ENCODE peak calls at places on chromosomes 3 and 15, in six cellular contexts. N, B, S, T, F and O are unnamed samples.

GRCh38 chr15:100980410-100981046 is 61.4 kb downstream of the LRRK1 start:
- DNase-seq in N (no peak), B (no peak), S (no peak), T (no peak), F (no peak), O (no peak)

GRCh38 chr3:127777332-127777731 is 45.0 kb downstream of the MGLL start:
- DNase-seq in N (no peak), B (no peak), S (no peak), T (no peak), F (no peak), O (no peak)

GRCh38 chr3:137105277-137105977 is 147.6 kb downstream of the IL20RB start:
- DNase-seq in N (no peak), B (peak; percentile 76), S (no peak), T (peak; percentile 39), F (peak; percentile 62), O (peak; percentile 78)

GRCh38 chr3:129014793-129015345 is 13.8 kb downstream of the EFCC1 start:
- DNase-seq in N (no peak), B (no peak), S (no peak), T (no peak), F (no peak), O (no peak)

GRCh38 chr3:141393151-141394076 is 25.1 kb downstream of the ZBTB38 start:
- DNase-seq in N (peak; percentile 17), B (no peak), S (no peak), T (no peak), F (no peak), O (peak; percentile 72)

GRCh38 chr3:134060561-134061385 is 31.0 kb upstream of the SLCO2A1 start:
- DNase-seq in N (no peak), B (no peak), S (no peak), T (no peak), F (no peak), O (no peak)

GRCh38 chr15:38474155-38474757 is 20.3 kb downstream of the FAM98B start:
- DNase-seq in N (peak; percentile 40), B (peak; percentile 79), S (no peak), T (peak; percentile 29), F (peak; percentile 82), O (peak; percentile 61)

GRCh38 chr3:23479026-23479425 is 275.9 kb downstream of the UBE2E2 start:
- DNase-seq in N (no peak), B (no peak), S (no peak), T (no peak), F (no peak), O (no peak)

GRCh38 chr3:141335531-141336042 is 32.7 kb upstream of the ZBTB38 start:
- DNase-seq in N (no peak), B (peak; percentile 36), S (no peak), T (peak; percentile 57), F (peak; percentile 67), O (peak; percentile 31)

GRCh38 chr3:149534671-149535394 is 60.3 kb downstream of the TM4SF4 start:
- DNase-seq in N (no peak), B (peak; percentile 57), S (no peak), T (no peak), F (peak; percentile 67), O (peak; percentile 79)

GRCh38 chr3:71063768-71064287 is 519.7 kb downstream of the FOXP1 start:
- DNase-seq in N (peak; percentile 59), B (peak; percentile 55), S (no peak), T (no peak), F (peak; percentile 45), O (no peak)

GRCh38 chr15:60993008-60993407 is 236.1 kb downstream of the RORA start:
- DNase-seq in N (no peak), B (peak; percentile 67), S (no peak), T (peak; percentile 59), F (peak; percentile 82), O (peak; percentile 51)

GRCh38 chr15:99485992-99486370 is 79.8 kb upstream of the MEF2A start:
- DNase-seq in N (no peak), B (no peak), S (no peak), T (no peak), F (no peak), O (no peak)

GRCh38 chr15:85498471-85498870 is 118.1 kb downstream of the AKAP13 start:
- DNase-seq in N (no peak), B (no peak), S (no peak), T (no peak), F (no peak), O (no peak)

GRCh38 chr3:100954990-100955389 is 38.2 kb downstream of the ABI3BP start:
- DNase-seq in N (peak; percentile 20), B (peak; percentile 98), S (peak; percentile 84), T (peak; percentile 95), F (peak; percentile 97), O (peak; percentile 87)

GRCh38 chr3:131328739-131329138 is 52.8 kb upstream of the NUDT16 start:
- DNase-seq in N (no peak), B (no peak), S (no peak), T (no peak), F (no peak), O (no peak)

GRCh38 chr15:42239528-42240245 is 31.6 kb upstream of the VPS39 start:
- DNase-seq in N (no peak), B (peak; percentile 33), S (no peak), T (no peak), F (peak; percentile 46), O (no peak)

GRCh38 chr15:55991841-55992768 is 1.3 kb downstream of the NEDD4 start:
- DNase-seq in N (no peak), B (peak; percentile 31), S (no peak), T (no peak), F (no peak), O (no peak)

GRCh38 chr3:134697830-134698699 is 47.2 kb upstream of the KY start:
- DNase-seq in N (no peak), B (no peak), S (no peak), T (no peak), F (no peak), O (no peak)

GRCh38 chr3:46923559-46924350 is 46.2 kb downstream of the PTH1R start:
- DNase-seq in N (peak; percentile 49), B (peak; percentile 45), S (peak; percentile 16), T (no peak), F (peak; percentile 12), O (peak; percentile 32)

DNA sequence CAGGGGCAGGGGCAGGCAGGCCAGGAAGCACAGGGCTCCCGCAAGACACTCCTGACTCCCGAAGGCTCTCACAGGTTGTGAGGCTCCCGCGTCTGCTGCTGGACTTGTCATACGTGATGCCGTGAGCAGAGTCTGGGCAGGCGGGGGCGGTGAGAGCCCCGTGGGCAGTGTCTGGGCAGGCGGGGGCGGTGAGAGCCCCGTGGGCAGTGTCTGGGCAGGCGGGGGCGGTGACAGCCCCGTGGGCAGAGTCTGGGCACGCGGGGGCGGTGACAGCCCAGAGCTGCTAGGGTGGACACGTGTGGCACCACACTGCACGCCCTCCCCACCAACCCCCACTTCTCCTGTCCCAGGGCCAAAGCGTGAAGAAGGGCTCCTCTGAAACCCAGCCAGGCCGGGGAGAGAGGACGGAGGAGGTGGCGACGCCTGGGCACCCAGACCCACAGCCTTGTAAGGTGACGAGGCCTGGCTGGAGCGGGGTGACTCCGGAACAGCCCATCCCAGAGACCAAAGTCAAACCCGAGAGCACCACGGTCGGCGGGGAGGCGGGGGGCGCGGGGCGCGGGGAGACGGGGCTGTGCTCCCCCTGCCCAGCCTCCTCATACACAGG is 35.0 kb downstream of the TNK2 start:
- DNase-seq in N (no peak), B (no peak), S (no peak), T (no peak), F (no peak), O (no peak)
- H3K4me3 ChIP-seq in N (no peak overlapping the region), B (no peak overlapping the region), S (no peak overlapping the region), T (no peak overlapping the region), F (no peak overlapping the region), O (no peak overlapping the region)

GRCh38 chr3:40719660-40720287 is 195.0 kb downstream of the ZNF621 start:
- DNase-seq in N (no peak), B (peak; percentile 36), S (no peak), T (no peak), F (no peak), O (no peak)
- TF ChIP-seq CTCF in N (peak; percentile 27), B (no peak), S (peak; percentile 36), T (no peak), F (no peak), O (peak; percentile 10)

DNA sequence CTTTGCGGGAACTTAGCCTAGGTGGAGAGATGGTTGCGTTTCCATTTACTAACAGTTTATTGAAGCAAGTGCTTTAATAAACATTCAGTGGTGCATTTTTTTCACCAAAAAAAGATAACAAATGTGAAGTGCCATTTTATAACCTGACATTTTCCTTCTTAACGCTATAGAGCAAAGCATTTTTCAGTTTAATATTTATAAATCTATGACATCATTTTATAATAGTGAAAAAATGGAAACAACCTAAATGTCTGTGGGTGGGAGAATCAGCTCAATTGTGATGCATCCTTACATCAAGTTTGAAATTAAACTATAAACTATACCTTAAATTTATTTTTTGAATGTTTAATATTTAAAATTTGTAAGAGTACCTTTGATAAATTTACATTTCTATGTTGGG is 67.1 kb upstream of the CSTA start:
- DNase-seq in N (no peak), B (no peak), S (no peak), T (no peak), F (no peak), O (no peak)
- H3K4me3 ChIP-seq in N (no peak overlapping the region), B (no peak overlapping the region), S (no peak overlapping the region), T (no peak overlapping the region), F (no peak overlapping the region), O (no peak overlapping the region)

GRCh38 chr3:169864270-169864669 is 5.5 kb downstream of the LRRC31 start:
- DNase-seq in N (no peak), B (no peak), S (no peak), T (no peak), F (no peak), O (no peak)
- TF ChIP-seq CTCF in N (no peak), B (no peak), S (no peak), T (no peak), F (no peak), O (no peak)